ENCODE peak calls at places on chromosomes 3 and 15, in five cellular contexts. J, H, P, Z and O are unnamed samples.

GRCh38 chr3:132536442-132537153 is 60.5 kb upstream of the ACKR4 start:
- DNase-seq in J (no peak), P (no peak), H (no peak), Z (peak), O (no peak)

GRCh38 chr3:186452517-186452916 is 90.5 kb upstream of the DGKG start:
- DNase-seq in J (peak), H (no peak), Z (peak), P (peak), O (peak)

GRCh38 chr15:25185791-25186190 is 231.0 kb downstream of the SNRPN start:
- DNase-seq in P (no peak), H (no peak), Z (no peak), J (no peak), O (no peak)

GRCh38 chr3:8500208-8500961 is 1.2 kb upstream of the LMCD1 start:
- DNase-seq in Z (no peak), H (no peak), P (no peak), J (no peak), O (peak)

GRCh38 chr15:68612979-68613740 is 34.4 kb downstream of the CORO2B start:
- DNase-seq in P (no peak), Z (no peak), J (no peak), H (no peak), O (no peak)

GRCh38 chr3:188706176-188706575 is 465.6 kb upstream of the TPRG1 start:
- DNase-seq in J (peak), P (no peak), H (no peak), Z (no peak), O (no peak)

GRCh38 chr15:69280783-69281182 is 17.9 kb upstream of the PAQR5 start:
- DNase-seq in J (no peak), Z (no peak), P (no peak), H (no peak), O (no peak)

GRCh38 chr15:98728107-98728810 is 79.9 kb downstream of the IGF1R start:
- DNase-seq in Z (no peak), J (no peak), P (no peak), H (no peak), O (no peak)

GRCh38 chr3:30751610-30752299 is 142.7 kb downstream of the GADL1 start:
- DNase-seq in J (no peak), P (peak), H (peak), Z (peak), O (peak)

GRCh38 chr3:195240171-195240701 is 30.7 kb downstream of the XXYLT1 start:
- DNase-seq in Z (no peak), J (peak), H (peak), P (no peak), O (no peak)

GRCh38 chr3:15647629-15648167 is 46.2 kb downstream of the BTD start:
- DNase-seq in J (peak), P (no peak), H (peak), Z (peak), O (peak)

GRCh38 chr3:71421820-71422566 is 161.5 kb downstream of the FOXP1 start:
- DNase-seq in J (no peak), Z (no peak), H (peak), P (no peak), O (no peak)

GRCh38 chr15:70185251-70185711 is 87.6 kb upstream of the TLE3 start:
- DNase-seq in Z (no peak), P (no peak), J (no peak), H (no peak), O (no peak)

GRCh38 chr3:67291287-67292252 is 293.5 kb downstream of the KBTBD8 start:
- DNase-seq in J (no peak), Z (no peak), P (no peak), H (no peak), O (no peak)

GRCh38 chr3:38000965-38001455 is 10.4 kb downstream of the VILL start:
- DNase-seq in Z (no peak), P (no peak), H (no peak), J (no peak), O (no peak)

GRCh38 chr15:54273928-54274327 is 295.7 kb downstream of the UNC13C start:
- DNase-seq in Z (no peak), P (no peak), H (no peak), J (no peak), O (no peak)

GRCh38 chr3:14703128-14703750 is 28.3 kb downstream of the C3orf20 start:
- DNase-seq in J (no peak), Z (no peak), P (no peak), H (no peak), O (no peak)

GRCh38 chr3:46297658-46298423 is 55.6 kb downstream of the CCR3 start:
- DNase-seq in J (no peak), H (no peak), Z (no peak), P (no peak), O (no peak)

GRCh38 chr3:131713416-131714118 is 210.8 kb upstream of the MRPL3 start:
- DNase-seq in J (no peak), Z (no peak), P (no peak), H (no peak), O (no peak)

GRCh38 chr3:150761831-150762661 is 923 bp downstream of the SIAH2 start:
- DNase-seq in P (no peak), J (peak), H (peak), Z (peak), O (peak)

GRCh38 chr3:155385896-155386295 is 92.4 kb upstream of the STRIT1 start:
- DNase-seq in H (no peak), Z (no peak), J (no peak), P (no peak), O (no peak)

GRCh38 chr15:68431037-68431791 is 749 bp downstream of the ITGA11 start:
- DNase-seq in H (peak), Z (no peak), J (peak), P (no peak), O (no peak)

GRCh38 chr3:33665294-33665693 is 52.8 kb downstream of the CLASP2 start:
- DNase-seq in Z (no peak), H (no peak), J (no peak), P (no peak), O (no peak)

GRCh38 chr15:96324192-96324895 is 6.2 kb upstream of the NR2F2 start:
- DNase-seq in H (no peak), Z (no peak), J (no peak), P (no peak), O (no peak)

GRCh38 chr15:60043744-60044435 is 39.8 kb downstream of the FOXB1 start:
- DNase-seq in P (no peak), J (no peak), H (no peak), Z (no peak), O (no peak)

GRCh38 chr3:73868688-73869315 is 244.1 kb upstream of the PDZRN3 start:
- DNase-seq in H (no peak), J (peak), Z (peak), P (peak), O (peak)

GRCh38 chr15:70741677-70742293 is 21.6 kb downstream of the UACA start:
- DNase-seq in P (no peak), Z (peak), H (no peak), J (peak), O (peak)

GRCh38 chr3:66195347-66195783 is 25.4 kb upstream of the SLC25A26 start:
- DNase-seq in P (no peak), H (no peak), J (peak), Z (no peak), O (peak)